ENCODE peak calls at places on chromosomes 5 and 9, in five cellular contexts. V, A, E, B and N are unnamed samples.

GRCh38 chr5:96941140-96941539 is 5.3 kb downstream of the LNPEP start:
- DNase-seq in E (no peak), V (no peak), A (no peak), B (no peak), N (no peak)

GRCh38 chr9:2255128-2255527 is 240.0 kb downstream of the SMARCA2 start:
- DNase-seq in V (no peak), A (no peak), E (no peak), B (no peak), N (no peak)

GRCh38 chr9:112091805-112092204 is 83.3 kb downstream of the SUSD1 start:
- DNase-seq in A (no peak), B (no peak), V (no peak), E (no peak), N (no peak)

GRCh38 chr5:176818391-176819098 is 8.2 kb downstream of the UNC5A start:
- DNase-seq in A (no peak), E (no peak), V (no peak), B (peak), N (no peak)

GRCh38 chr9:104177003-104177611 is 83.0 kb downstream of the SMC2 start:
- DNase-seq in E (no peak), B (peak), A (no peak), V (no peak), N (no peak)

GRCh38 chr5:133290669-133291235 is 238.9 kb downstream of the HSPA4 start:
- DNase-seq in A (no peak), V (peak), B (no peak), E (no peak), N (no peak)

GRCh38 chr5:68884893-68885292 is 208.9 kb upstream of the SLC30A5 start:
- DNase-seq in V (no peak), A (no peak), E (no peak), B (peak), N (no peak)

GRCh38 chr9:8627944-8628679 is 828.5 kb upstream of the DMAC1 start:
- DNase-seq in E (no peak), V (no peak), B (no peak), A (no peak), N (no peak)

GRCh38 chr9:21481470-21482057 is 549 bp downstream of the IFNE start:
- DNase-seq in A (no peak), B (no peak), E (no peak), V (no peak), N (no peak)

GRCh38 chr9:89497181-89497963 is 541 bp downstream of the SEMA4D start:
- DNase-seq in A (peak), E (no peak), V (peak), B (no peak), N (peak)

GRCh38 chr9:108934323-108934885 is at the start of gene ABITRAM:
- DNase-seq in B (peak), E (peak), A (peak), V (peak), N (peak)

GRCh38 chr9:92424340-92424739 is at the start of gene OMD:
- DNase-seq in V (no peak), B (no peak), A (no peak), E (no peak), N (no peak)

GRCh38 chr5:51395666-51396356 is 12.6 kb downstream of the ISL1 start:
- DNase-seq in B (no peak), V (no peak), A (no peak), E (no peak), N (no peak)

GRCh38 chr5:56202483-56202882 is 30.6 kb downstream of the ANKRD55 start:
- DNase-seq in E (no peak), B (no peak), V (no peak), A (no peak), N (no peak)

GRCh38 chr5:75509956-75510355 is 1.5 kb downstream of the CERT1 start:
- DNase-seq in V (no peak), B (no peak), E (peak), A (no peak), N (no peak)

GRCh38 chr5:184461-184860 is 6.8 kb upstream of the LRRC14B start:
- DNase-seq in B (no peak), A (no peak), V (no peak), E (peak), N (no peak)

GRCh38 chr5:56176155-56176798 is 56.9 kb downstream of the ANKRD55 start:
- DNase-seq in V (no peak), A (no peak), E (peak), B (no peak), N (no peak)

GRCh38 chr5:179729727-179730126 is 2.9 kb upstream of the MAML1 start:
- DNase-seq in A (no peak), V (no peak), E (no peak), B (no peak), N (no peak)

GRCh38 chr5:144815131-144815530 is 644.5 kb downstream of the KCTD16 start:
- DNase-seq in V (no peak), B (no peak), E (no peak), A (no peak), N (no peak)

GRCh38 chr5:140554454-140554853 is 2.8 kb downstream of the SRA1 start:
- DNase-seq in E (no peak), A (no peak), B (no peak), V (no peak), N (no peak)

GRCh38 chr9:120755827-120756434 is 37.3 kb downstream of the FBXW2 start:
- DNase-seq in A (peak), V (no peak), E (no peak), B (peak), N (peak)

GRCh38 chr5:111676926-111677415 is 80.0 kb downstream of the NREP start:
- DNase-seq in V (no peak), E (no peak), B (no peak), A (no peak), N (no peak)

GRCh38 chr9:116701940-116702642 is 15.0 kb downstream of the TRIM32 start:
- DNase-seq in B (no peak), E (no peak), V (no peak), A (no peak), N (no peak)

GRCh38 chr5:68279960-68280359 is 64.4 kb downstream of the PIK3R1 start:
- DNase-seq in V (no peak), E (no peak), A (no peak), B (no peak), N (no peak)

GRCh38 chr5:124935060-124935459 is 188.6 kb upstream of the ZNF608 start:
- DNase-seq in A (no peak), E (no peak), B (no peak), V (no peak), N (no peak)

GRCh38 chr5:39202594-39203290 is 16.6 kb downstream of the FYB1 start:
- DNase-seq in V (no peak), A (no peak), B (no peak), E (no peak), N (no peak)

GRCh38 chr5:110386782-110387181 is 339.7 kb downstream of the TMEM232 start:
- DNase-seq in A (no peak), V (no peak), B (no peak), E (no peak), N (no peak)

GRCh38 chr9:93585259-93585658 is 8.9 kb downstream of the PHF2 start:
- DNase-seq in E (no peak), V (no peak), B (no peak), A (no peak), N (no peak)

GRCh38 chr9:107290619-107291018 is 7.5 kb downstream of the RAD23B start:
- DNase-seq in A (no peak), V (no peak), B (no peak), E (no peak), N (no peak)

GRCh38 chr9:90128587-90129190 is 513.9 kb downstream of the DIRAS2 start:
- DNase-seq in A (no peak), E (no peak), V (no peak), B (no peak), N (no peak)

GRCh38 chr5:79518718-79519117 is 4.8 kb upstream of the HOMER1 start:
- DNase-seq in A (no peak), B (no peak), E (no peak), V (no peak), N (no peak)

GRCh38 chr9:6782378-6782777 is 24.6 kb downstream of the KDM4C start:
- DNase-seq in B (no peak), V (no peak), A (no peak), E (peak), N (no peak)

GRCh38 chr9:22037954-22038690 is 29.0 kb upstream of the CDKN2B start:
- DNase-seq in E (no peak), B (peak), V (no peak), A (no peak), N (no peak)

GRCh38 chr5:154972476-154973080 is 31.7 kb downstream of the MRPL22 start:
- DNase-seq in E (no peak), B (peak), V (no peak), A (no peak), N (no peak)

GRCh38 chr9:114483499-114483898 is 21.8 kb downstream of the WHRN start:
- DNase-seq in E (no peak), A (no peak), V (no peak), B (no peak), N (no peak)

GRCh38 chr9:13088734-13089427 is 190.6 kb downstream of the MPDZ start:
- DNase-seq in E (no peak), B (peak), V (no peak), A (no peak), N (peak)

GRCh38 chr5:41707853-41708603 is 162.2 kb downstream of the OXCT1 start:
- DNase-seq in V (no peak), E (no peak), A (no peak), B (peak), N (no peak)

DNA sequence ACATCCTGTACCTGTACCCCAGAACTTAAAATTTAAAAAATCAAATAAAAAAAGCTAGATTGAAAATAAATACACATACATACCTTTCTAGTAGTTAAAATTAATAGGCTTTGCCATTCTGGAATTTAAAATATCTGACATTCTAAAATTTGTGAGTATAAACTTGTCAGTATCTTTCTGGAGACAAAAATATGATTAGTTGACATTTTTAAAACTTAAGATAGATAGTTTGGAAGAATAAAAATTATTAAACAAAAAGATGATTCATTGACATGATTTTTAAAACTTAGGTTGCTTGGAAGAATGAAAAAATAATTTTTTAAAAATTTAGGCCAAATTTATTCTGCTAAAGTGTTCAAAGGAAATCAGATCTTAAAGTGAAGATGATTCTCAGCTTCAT is 43.1 kb downstream of the ISOC1 start:
- DNase-seq in E (no peak), A (no peak), B (no peak), V (no peak), N (no peak)
- TF ChIP-seq POLR2AphosphoS5 in E (no peak), A (no peak), B (no peak), V (no peak), N (no peak)

DNA sequence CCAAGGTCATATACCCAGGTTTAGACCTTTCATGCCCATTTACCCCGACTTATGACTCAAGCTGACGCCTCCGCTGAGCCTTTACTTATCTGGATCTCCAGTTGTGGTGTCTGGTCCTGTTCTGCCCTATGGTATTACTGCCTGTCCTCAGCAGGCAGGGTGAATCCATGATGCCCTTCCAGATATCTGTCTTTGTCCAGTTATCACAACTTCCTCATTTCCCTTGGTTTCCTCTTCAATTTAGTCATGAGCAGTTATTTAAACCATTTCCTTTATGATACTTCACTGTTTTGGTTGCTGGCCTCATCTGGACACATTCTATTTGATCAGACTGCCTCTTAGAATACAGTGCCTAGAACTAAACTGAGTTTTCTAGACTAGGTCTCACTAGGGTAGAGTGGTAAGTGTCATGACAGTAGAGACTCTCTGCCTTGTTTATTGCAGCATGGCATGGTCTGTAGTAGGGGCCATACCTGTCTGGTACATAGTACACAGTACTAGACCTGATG is 93.3 kb downstream of the MELK start:
- DNase-seq in B (no peak), E (no peak), V (no peak), A (no peak), N (no peak)
- TF ChIP-seq POLR2AphosphoS5 in B (no peak), E (no peak), V (no peak), A (no peak), N (no peak)

DNA sequence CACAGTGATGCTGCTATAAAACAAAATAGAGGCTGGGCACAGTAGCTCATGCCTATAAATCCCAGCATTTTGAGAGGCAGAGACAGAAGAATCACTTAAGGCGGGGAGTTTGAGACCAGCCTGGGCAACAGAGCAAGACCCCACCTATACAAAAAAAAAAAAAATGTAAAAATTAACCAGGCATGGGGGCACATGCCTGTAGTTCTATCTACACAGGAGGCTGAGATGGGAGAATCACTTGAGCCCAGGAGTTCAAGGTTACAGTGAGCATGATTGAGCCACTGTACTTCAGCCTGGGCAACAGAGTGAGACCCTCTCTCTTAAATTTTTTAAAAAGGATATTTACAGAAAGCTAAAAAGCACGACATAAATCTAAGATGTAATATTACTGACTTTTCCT is 19.5 kb downstream of the MAPKAP1 start:
- DNase-seq in B (no peak), V (no peak), A (no peak), E (no peak), N (no peak)
- TF ChIP-seq POLR2AphosphoS5 in B (no peak), V (no peak), A (no peak), E (no peak), N (no peak)

DNA sequence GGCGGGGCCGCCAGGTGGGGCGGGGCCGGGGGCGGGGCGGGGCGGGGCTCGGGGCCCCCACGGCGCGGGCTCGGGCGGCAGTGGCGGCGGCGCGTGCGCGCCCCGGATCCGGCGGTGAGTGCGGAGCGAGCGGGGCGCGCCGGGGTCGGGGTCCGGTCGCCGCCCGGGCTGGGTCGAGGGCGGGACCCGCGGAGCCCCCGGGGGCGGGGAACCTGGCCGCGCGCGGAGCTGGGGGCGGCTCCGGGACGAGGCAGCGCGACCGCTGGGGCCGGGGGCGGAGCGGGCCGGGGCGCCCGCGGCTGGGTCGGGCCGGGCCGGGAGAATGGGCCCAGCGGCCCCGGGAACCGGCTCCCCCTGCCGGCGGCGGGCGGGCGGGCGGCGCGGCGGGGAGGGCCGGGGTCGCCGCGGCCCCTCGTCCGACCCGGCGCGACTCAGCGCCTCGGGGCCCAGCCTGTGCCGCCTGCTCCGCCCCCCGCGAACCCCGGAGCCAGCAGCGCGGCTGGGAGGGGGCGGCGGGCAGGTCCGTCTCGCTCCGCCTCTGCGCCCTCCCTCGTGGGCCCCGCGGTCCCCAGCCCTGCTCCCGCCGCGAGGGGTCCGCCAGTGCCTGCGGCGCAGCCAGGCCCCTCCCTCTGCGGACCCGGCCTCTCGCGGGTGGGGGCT is 3.1 kb downstream of the EGFL7 start:
- DNase-seq in A (no peak), V (peak), E (no peak), B (no peak), N (no peak)
- TF ChIP-seq POLR2AphosphoS5 in A (no peak), V (no peak), E (no peak), B (peak), N (no peak)

DNA sequence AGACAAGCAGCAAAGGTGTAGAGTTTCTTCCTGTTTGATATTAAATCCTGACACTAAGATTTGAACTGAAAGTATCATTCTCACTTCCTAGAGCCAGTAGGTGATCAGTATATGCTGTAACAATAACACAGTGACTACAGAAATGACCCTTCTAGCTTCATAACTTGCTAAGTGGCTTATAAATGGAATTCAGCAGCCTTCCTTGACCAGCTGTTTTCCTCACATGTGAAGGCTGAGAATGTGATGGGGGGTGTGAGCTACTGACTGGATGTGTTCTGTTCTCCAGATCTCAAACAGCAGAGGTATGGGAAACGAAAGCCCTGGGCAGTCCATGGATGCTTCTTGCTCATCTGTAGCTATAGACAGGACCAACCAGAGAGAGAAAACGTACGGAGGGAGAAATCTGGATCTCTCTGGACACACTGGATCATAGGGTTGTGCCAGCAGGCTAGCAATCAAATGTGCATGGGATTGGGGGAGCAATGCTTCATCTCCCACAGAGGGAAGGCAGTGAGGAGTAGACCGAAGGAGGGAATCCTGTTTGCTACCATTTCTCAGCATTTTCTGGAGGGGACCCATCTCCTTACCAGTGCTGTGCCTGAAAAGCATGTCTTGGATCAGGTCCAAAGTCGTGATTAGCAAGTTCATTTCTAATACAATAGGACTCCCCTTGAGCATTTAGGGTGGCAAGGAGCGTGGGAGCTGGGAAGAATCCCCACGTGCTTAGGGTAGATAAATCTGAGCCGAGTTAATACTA is 39.4 kb downstream of the TNFAIP8 start:
- DNase-seq in A (no peak), E (no peak), V (no peak), B (no peak), N (no peak)
- TF ChIP-seq POLR2AphosphoS5 in A (no peak), E (no peak), V (no peak), B (no peak), N (peak)